ENCODE peak calls at places on chromosomes 7 and 10, in ten cellular contexts. G is choroid plexus epithelial cell; L is epithelial cell of esophagus; N is MCF 10A; O is Calu3; Q is CD8-positive, alpha-beta T cell; K is HFFc6; M is cardiac muscle cell; V is nephron progenitor cell; A is AG04450. U is an unnamed sample.

GRCh38 chr7:103821105-103821504 is 168.4 kb downstream of the RELN start:
- DNase-seq in G (no peak), L (no peak), N (no peak), O (no peak), Q (no peak), K (no peak), M (no peak), V (no peak), A (no peak), U (no peak)

GRCh38 chr7:35802649-35803048 is 1.8 kb downstream of the SEPTIN7 start:
- DNase-seq in G (no peak), L (no peak), N (no peak), O (no peak), Q (peak; percentile 30), K (no peak), M (no peak), V (peak; percentile 9), A (no peak), U (no peak)

GRCh38 chr7:5532520-5533335 is 109.1 kb upstream of the TNRC18 start:
- DNase-seq in G (no peak), L (no peak), N (peak; percentile 39), O (peak; percentile 95), Q (peak; percentile 51), K (no peak), M (no peak), V (no peak), A (no peak), U (no peak)

GRCh38 chr7:84162125-84162524 is 32.5 kb downstream of the SEMA3A start:
- DNase-seq in G (no peak), L (no peak), N (no peak), O (no peak), Q (no peak), K (no peak), M (no peak), V (no peak), A (no peak), U (no peak)

GRCh38 chr10:131150126-131150525 is 161.4 kb downstream of the TCERG1L start:
- DNase-seq in G (no peak), L (no peak), N (no peak), O (no peak), Q (no peak), K (no peak), M (no peak), V (no peak), A (no peak), U (no peak)

GRCh38 chr10:77297370-77297692 is 340.3 kb downstream of the KCNMA1 start:
- DNase-seq in G (peak; percentile 34), L (peak; percentile 69), N (peak; percentile 20), O (no peak), Q (no peak), K (peak; percentile 47), M (peak; percentile 31), V (no peak), A (no peak), U (no peak)

GRCh38 chr10:36489928-36490279 is 635.5 kb upstream of the ANKRD30A start:
- DNase-seq in G (peak; percentile 85), L (peak; percentile 73), N (no peak), O (no peak), Q (no peak), K (no peak), M (peak; percentile 75), V (no peak), A (peak; percentile 44), U (no peak)

GRCh38 chr10:75127481-75127880 is 16.0 kb downstream of the SAMD8 start:
- DNase-seq in G (peak; percentile 55), L (peak; percentile 11), N (no peak), O (no peak), Q (no peak), K (no peak), M (peak; percentile 30), V (no peak), A (no peak), U (no peak)

GRCh38 chr10:93746844-93747284 is 10.9 kb upstream of the LGI1 start:
- DNase-seq in G (peak; percentile 92), L (peak; percentile 95), N (peak; percentile 96), O (peak; percentile 64), Q (no peak), K (peak; percentile 99), M (peak; percentile 95), V (no peak), A (peak; percentile 65), U (peak; percentile 17)

GRCh38 chr10:5440206-5440605 is 27.8 kb downstream of the NET1 start:
- DNase-seq in G (no peak), L (no peak), N (no peak), O (no peak), Q (no peak), K (no peak), M (no peak), V (no peak), A (no peak), U (no peak)

GRCh38 chr10:60252688-60253087 is 137.0 kb downstream of the ANK3 start:
- DNase-seq in G (no peak), L (no peak), N (no peak), O (no peak), Q (no peak), K (no peak), M (no peak), V (no peak), A (no peak), U (no peak)
- TF ChIP-seq CTCF in G (no peak), L (no peak), N (no peak), O (no peak), Q (no peak), K (no peak), M (no peak), V (no peak), A (no peak), U (no peak)

GRCh38 chr10:23384364-23384763 is 39.8 kb upstream of the C10orf67 start:
- DNase-seq in G (peak; percentile 43), L (peak; percentile 98), N (peak; percentile 66), O (no peak), Q (no peak), K (peak; percentile 34), M (peak; percentile 10), V (no peak), A (no peak), U (no peak)
- TF ChIP-seq CTCF in G (no peak), L (no peak), N (no peak), O (no peak), Q (no peak), K (no peak), M (no peak), V (no peak), A (no peak), U (no peak)

DNA sequence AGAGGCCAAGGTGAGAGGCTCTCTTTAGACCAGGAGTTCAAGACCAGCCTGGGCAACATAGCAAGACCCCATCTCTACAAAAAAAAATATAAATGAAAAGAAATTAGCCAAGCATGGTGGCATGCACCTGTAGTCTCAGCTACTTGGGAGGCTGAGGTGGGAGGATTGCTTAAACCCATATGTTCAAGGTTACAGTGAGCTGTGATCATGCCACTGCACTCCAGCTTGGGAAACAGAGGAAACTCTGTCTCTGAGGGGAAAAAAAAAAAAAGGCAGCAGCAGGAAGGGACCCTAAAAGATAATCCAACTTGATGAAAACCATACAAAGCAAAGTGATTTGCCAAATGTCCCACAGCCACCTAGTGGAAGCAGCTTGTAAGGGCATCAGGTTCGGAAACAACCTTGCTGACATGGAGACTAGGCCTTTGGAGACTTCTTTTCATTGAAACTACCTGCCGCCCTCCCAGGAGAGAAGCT is 15.6 kb upstream of the PBLD start:
- DNase-seq in G (peak; percentile 78), L (peak; percentile 61), N (peak; percentile 60), O (peak; percentile 56), Q (peak; percentile 44), K (peak; percentile 53), M (peak; percentile 68), V (peak; percentile 42), A (no peak), U (peak; percentile 50)
- TF ChIP-seq CTCF in G (peak; percentile 83), L (peak; percentile 81), N (peak; percentile 58), O (peak; percentile 89), Q (peak; percentile 79), K (peak; percentile 84), M (peak; percentile 86), V (peak; percentile 70), A (peak; percentile 82), U (peak; percentile 84)

GRCh38 chr7:66088861-66089838 is 13.5 kb downstream of the ASL start:
- DNase-seq in G (no peak), L (no peak), N (no peak), O (no peak), Q (no peak), K (no peak), M (no peak), V (no peak), A (no peak), U (no peak)
- TF ChIP-seq CTCF in G (no peak), L (no peak), N (no peak), O (no peak), Q (no peak), K (no peak), M (no peak), V (no peak), A (no peak), U (no peak)

GRCh38 chr7:20116869-20117268 is 100.3 kb downstream of the MACC1 start:
- DNase-seq in G (no peak), L (no peak), N (no peak), O (no peak), Q (no peak), K (no peak), M (no peak), V (no peak), A (no peak), U (no peak)
- TF ChIP-seq CTCF in G (no peak), L (no peak), N (no peak), O (no peak), Q (no peak), K (no peak), M (no peak), V (no peak), A (no peak), U (no peak)

DNA sequence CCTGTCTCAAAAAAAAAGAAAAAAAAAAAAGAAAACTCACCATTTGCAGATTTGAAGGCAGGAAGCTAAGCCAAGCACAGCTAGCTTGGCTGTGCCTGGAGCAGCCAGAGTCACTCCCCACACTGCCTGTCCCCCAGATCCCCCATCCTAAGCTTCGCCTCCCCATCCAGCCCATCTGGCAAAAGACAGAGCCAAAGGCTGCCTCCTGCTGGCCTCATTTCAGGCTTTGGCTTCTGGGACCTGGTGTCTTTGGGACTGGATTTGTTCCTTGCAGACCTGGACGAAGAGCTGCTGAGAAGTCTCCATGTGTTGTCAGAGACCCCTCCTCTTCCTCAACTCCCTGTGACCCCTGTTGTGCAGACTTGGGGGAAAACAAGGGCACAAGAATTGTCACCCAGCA is 8.1 kb downstream of the ASL start:
- DNase-seq in G (no peak), L (no peak), N (no peak), O (no peak), Q (no peak), K (no peak), M (no peak), V (no peak), A (no peak), U (no peak)
- TF ChIP-seq CTCF in G (peak; percentile 29), L (no peak), N (no peak), O (no peak), Q (no peak), K (peak; percentile 39), M (no peak), V (no peak), A (no peak), U (no peak)

U was measured in endothelial cell.